ENCODE peak calls at places on chromosome 21, in eight cellular contexts. U, Q, B, Z, J, P, D and R are unnamed samples.
A peak's percentile ranks its signal among the peaks of the same experiment; 100 is the strongest.

GRCh38 chr21:41774467-41775151 is 7.8 kb upstream of the RIPK4 start:
- DNase-seq in U (no peak), Q (no peak), B (no peak), Z (no peak), J (no peak), P (no peak), D (no peak), R (no peak)

GRCh38 chr21:39484711-39485264 is 33.0 kb downstream of the SH3BGR start:
- DNase-seq in U (no peak), Q (no peak), B (no peak), Z (no peak), J (no peak), P (no peak), D (no peak), R (no peak)

GRCh38 chr21:15446193-15446592 is 283.6 kb upstream of the USP25 start:
- DNase-seq in U (no peak), Q (no peak), B (no peak), Z (no peak), J (no peak), P (no peak), D (no peak), R (no peak)

GRCh38 chr21:44377201-44377921 is 23.9 kb downstream of the TRPM2 start:
- DNase-seq in U (no peak), Q (peak; percentile 50), B (no peak), Z (no peak), J (no peak), P (no peak), D (no peak), R (no peak)

GRCh38 chr21:31336739-31337040 is 7.4 kb downstream of the TIAM1 start:
- DNase-seq in U (no peak), Q (no peak), B (no peak), Z (no peak), J (no peak), P (no peak), D (no peak), R (no peak)

GRCh38 chr21:28018741-28019669 is 973.7 kb downstream of the LTN1 start:
- DNase-seq in U (no peak), Q (peak; percentile 1), B (no peak), Z (peak; percentile 5), J (no peak), P (peak; percentile 20), D (no peak), R (no peak)

GRCh38 chr21:42063578-42064521 is 7.3 kb upstream of the UMODL1 start:
- DNase-seq in U (no peak), Q (peak; percentile 87), B (no peak), Z (no peak), J (no peak), P (peak; percentile 73), D (no peak), R (no peak)

GRCh38 chr21:44450999-44451398 is 4.3 kb upstream of the LRRC3 start:
- DNase-seq in U (no peak), Q (no peak), B (peak; percentile 43), Z (no peak), J (no peak), P (no peak), D (no peak), R (no peak)

GRCh38 chr21:28142692-28143091 is 850.0 kb downstream of the LTN1 start:
- DNase-seq in U (no peak), Q (peak; percentile 34), B (no peak), Z (peak; percentile 91), J (no peak), P (no peak), D (no peak), R (no peak)

GRCh38 chr21:40901690-40902089 is 54.7 kb upstream of the DSCAM start:
- DNase-seq in U (no peak), Q (no peak), B (no peak), Z (no peak), J (no peak), P (no peak), D (peak; percentile 67), R (no peak)

GRCh38 chr21:44547656-44548331 is 3.5 kb downstream of the KRTAP10-2 start:
- DNase-seq in U (no peak), Q (no peak), B (no peak), Z (no peak), J (no peak), P (no peak), D (no peak), R (no peak)

GRCh38 chr21:43997766-43998742 is 14.1 kb upstream of the TRAPPC10 start:
- DNase-seq in U (no peak), Q (no peak), B (no peak), Z (no peak), J (no peak), P (no peak), D (no peak), R (no peak)

GRCh38 chr21:41926068-41926806 is 27.6 kb downstream of the C2CD2 start:
- DNase-seq in U (no peak), Q (peak; percentile 13), B (no peak), Z (peak; percentile 66), J (no peak), P (no peak), D (no peak), R (no peak)

GRCh38 chr21:27759820-27760219 is 792.9 kb upstream of the ADAMTS5 start:
- DNase-seq in U (no peak), Q (no peak), B (no peak), Z (no peak), J (no peak), P (no peak), D (no peak), R (no peak)

GRCh38 chr21:31612889-31613785 is 46.4 kb upstream of the SOD1 start:
- DNase-seq in U (no peak), Q (peak; percentile 72), B (no peak), Z (peak; percentile 15), J (no peak), P (no peak), D (no peak), R (no peak)

GRCh38 chr21:40466893-40467483 is 380.0 kb downstream of the DSCAM start:
- DNase-seq in U (no peak), Q (peak; percentile 20), B (no peak), Z (no peak), J (peak; percentile 9), P (no peak), D (no peak), R (no peak)

GRCh38 chr21:33976082-33976979 is 60.7 kb upstream of the ATP5PO start:
- DNase-seq in U (no peak), Q (peak; percentile 88), B (no peak), Z (peak; percentile 94), J (peak; percentile 67), P (no peak), D (no peak), R (peak; percentile 46)
- H3K4me3 ChIP-seq in U (peak overlapping the region; percentile 19), Q (peak overlapping the region; percentile 55), B (no peak overlapping the region), Z (no peak overlapping the region), J (no peak overlapping the region), P (no peak overlapping the region), D (no peak overlapping the region), R (no peak overlapping the region)

DNA sequence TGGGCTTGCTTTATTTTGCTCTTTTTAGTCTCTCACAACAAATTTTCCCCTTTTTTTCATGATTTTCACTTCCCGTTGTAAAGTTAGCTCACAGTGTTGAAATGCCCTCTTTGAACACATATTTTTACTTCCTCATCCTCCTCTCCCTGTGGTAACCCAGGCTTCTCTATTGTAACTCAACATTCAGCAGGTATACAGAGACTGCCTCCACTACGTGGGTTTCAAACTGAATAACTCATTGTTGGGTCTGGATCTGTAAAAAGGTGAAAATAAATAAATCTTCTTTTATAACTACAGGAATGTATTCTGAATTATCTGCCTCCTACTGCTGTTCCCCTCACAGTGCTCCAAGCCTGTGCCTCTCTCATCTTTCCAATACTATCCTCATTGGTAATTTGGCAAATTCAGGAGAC is 166.4 kb downstream of the RUNX1 start:
- DNase-seq in U (no peak), Q (peak; percentile 79), B (no peak), Z (no peak), J (no peak), P (no peak), D (no peak), R (no peak)
- TF ChIP-seq POLR2A in U (no peak), Q (no peak), B (no peak), Z (no peak), J (no peak), P (no peak), D (no peak), R (no peak)

GRCh38 chr21:45555557-45556301 is 13.5 kb upstream of the SLC19A1 start:
- DNase-seq in U (peak; percentile 88), Q (peak; percentile 94), B (peak; percentile 86), Z (peak; percentile 86), J (peak; percentile 91), P (peak; percentile 91), D (peak; percentile 66), R (peak; percentile 79)

GRCh38 chr21:45555251-45555556 is 13.0 kb upstream of the SLC19A1 start:
- DNase-seq in U (no peak), Q (no peak), B (no peak), Z (peak; percentile 30), J (no peak), P (no peak), D (no peak), R (no peak)

GRCh38 chr21:45557611-45558043 is 15.4 kb upstream of the SLC19A1 start:
- DNase-seq in U (no peak), Q (no peak), B (peak; percentile 61), Z (no peak), J (no peak), P (no peak), D (no peak), R (no peak)

GRCh38 chr21:45556645-45557601 is 14.7 kb upstream of the SLC19A1 start:
- DNase-seq in U (no peak), Q (peak; percentile 73), B (peak; percentile 61), Z (no peak), J (no peak), P (no peak), D (no peak), R (no peak)

DNA sequence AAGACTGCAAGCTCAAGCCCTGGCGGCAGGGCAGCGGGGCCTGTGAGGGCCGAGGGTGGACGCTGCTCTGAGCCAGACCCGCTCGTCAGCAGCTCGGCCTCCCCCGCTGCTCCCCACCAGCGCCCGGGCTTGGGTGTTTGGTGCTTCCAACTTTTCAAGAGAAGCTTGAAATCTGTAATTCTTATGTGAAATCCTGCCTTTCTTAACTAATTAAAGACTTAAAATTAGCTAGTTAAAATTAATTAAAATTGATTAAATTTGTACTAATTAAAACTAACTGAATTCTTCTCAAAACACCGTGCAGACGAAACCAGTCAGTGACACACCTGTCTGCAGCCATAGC is 14.0 kb upstream of the SLC19A1 start:
- DNase-seq in U (no peak), Q (no peak), B (no peak), Z (no peak), J (no peak), P (no peak), D (no peak), R (no peak)
- H3K4me3 ChIP-seq in U (peak overlapping the region; percentile 55), Q (peak overlapping the region; percentile 72), B (peak overlapping the region; percentile 46), Z (no peak overlapping the region), J (no peak overlapping the region), P (peak overlapping the region; percentile 46), D (peak overlapping the region; percentile 87), R (peak overlapping the region; percentile 64)

GRCh38 chr21:37367758-37368535 is 1.4 kb downstream of the DYRK1A start:
- DNase-seq in U (no peak), Q (peak; percentile 60), B (peak; percentile 70), Z (peak; percentile 35), J (no peak), P (peak; percentile 54), D (no peak), R (peak; percentile 36)
- TF ChIP-seq POLR2A in U (no peak), Q (no peak), B (peak; percentile 18), Z (peak; percentile 57), J (no peak), P (no peak), D (no peak), R (peak; percentile 11)